ENCODE peak calls at places on chromosomes 5 and 9, in six cellular contexts. N is cortex of kidney, T is ureter, E is NCI-H510A treated with DMSO at 0.1 percent for 48 hours, O is GM12865, H is B cell. K is an unnamed sample.

GRCh38 chr5:55918097-55919035 is 67.2 kb downstream of the IL31RA start:
- DNase-seq in N (no peak), T (no peak), E (no peak), O (no peak), H (no peak), K (peak)

GRCh38 chr9:136437430-136437829 is 2.2 kb downstream of the INPP5E start:
- DNase-seq in N (no peak), T (no peak), E (no peak), O (no peak), H (no peak), K (no peak)

GRCh38 chr5:16894236-16895057 is 41.6 kb downstream of the MYO10 start:
- DNase-seq in N (no peak), T (no peak), E (peak), O (no peak), H (no peak), K (no peak)

GRCh38 chr5:78964889-78965288 is 20.2 kb downstream of the ARSB start:
- DNase-seq in N (no peak), T (no peak), E (peak), O (peak), H (peak), K (peak)

GRCh38 chr9:86406366-86406765 is 52.2 kb upstream of the TUT7 start:
- DNase-seq in N (no peak), T (no peak), E (no peak), O (no peak), H (no peak), K (no peak)

GRCh38 chr5:139814191-139814601 is 18.6 kb downstream of the PSD2 start:
- DNase-seq in N (no peak), T (no peak), E (no peak), O (no peak), H (no peak), K (no peak)

GRCh38 chr9:76539180-76539579 is 80.2 kb downstream of the GCNT1 start:
- DNase-seq in N (no peak), T (no peak), E (no peak), O (no peak), H (no peak), K (no peak)

GRCh38 chr5:109102291-109102690 is 307.5 kb downstream of the PJA2 start:
- DNase-seq in N (no peak), T (no peak), E (no peak), O (no peak), H (no peak), K (no peak)

GRCh38 chr5:5293029-5293428 is 129.4 kb upstream of the ICE1 start:
- DNase-seq in N (no peak), T (no peak), E (no peak), O (no peak), H (no peak), K (no peak)

GRCh38 chr5:54733101-54733500 is 215.5 kb downstream of the SNX18 start:
- DNase-seq in N (no peak), T (no peak), E (no peak), O (no peak), H (no peak), K (no peak)